ENCODE peak calls at places on chromosomes 4 and X, in five cellular contexts. R is fibroblast of the aortic adventitia, O is NCI-H1048, S is coronary artery, F is uterus. G is an unnamed sample.

GRCh38 chr4:153064571-153064970 is 128.4 kb downstream of the FHDC1 start:
- DNase-seq in R (no peak), O (no peak), S (no peak), F (no peak), G (no peak)

GRCh38 chr4:104942990-104943758 is 203.5 kb upstream of the TET2 start:
- DNase-seq in R (peak), O (no peak), S (no peak), F (no peak), G (no peak)

GRCh38 chrX:70998402-70999027 is 67.6 kb upstream of the SLC7A3 start:
- DNase-seq in R (peak), O (no peak), S (no peak), F (no peak), G (no peak)

GRCh38 chr4:2796261-2797187 is 3.6 kb downstream of the SH3BP2 start:
- DNase-seq in R (peak), O (no peak), S (no peak), F (peak), G (no peak)

GRCh38 chrX:132532955-132533354 is 44.1 kb upstream of the MBNL3 start:
- DNase-seq in R (peak), O (no peak), S (no peak), F (no peak), G (no peak)

GRCh38 chr4:94757192-94758140 is at the start of gene BMPR1B:
- DNase-seq in R (peak), O (no peak), S (no peak), F (peak), G (no peak)

GRCh38 chr4:22391548-22391947 is 124.3 kb downstream of the ADGRA3 start:
- DNase-seq in R (peak), O (no peak), S (no peak), F (no peak), G (no peak)

GRCh38 chr4:21366312-21366711 is 582.3 kb downstream of the KCNIP4 start:
- DNase-seq in R (no peak), O (no peak), S (no peak), F (no peak), G (no peak)

GRCh38 chr4:8377103-8378075 is 63.1 kb downstream of the ACOX3 start:
- DNase-seq in R (no peak), O (no peak), S (no peak), F (no peak), G (no peak)

GRCh38 chrX:53595266-53595810 is 91.2 kb downstream of the HUWE1 start:
- DNase-seq in R (no peak), O (no peak), S (no peak), F (no peak), G (no peak)

GRCh38 chrX:150610446-150610845 is 42.0 kb downstream of the MTM1 start:
- DNase-seq in R (peak), O (no peak), S (no peak), F (no peak), G (no peak)

GRCh38 chr4:21811576-21811975 is 137.0 kb downstream of the KCNIP4 start:
- DNase-seq in R (peak), O (no peak), S (no peak), F (no peak), G (no peak)

GRCh38 chr4:11429646-11430045 is 952 bp upstream of the HS3ST1 start:
- DNase-seq in R (no peak), O (no peak), S (no peak), F (no peak), G (no peak)

GRCh38 chrX:1401611-1402430 is 9.9 kb upstream of the SLC25A6 start:
- DNase-seq in R (no peak), O (no peak), S (no peak), F (no peak), G (no peak)

GRCh38 chr4:181909368-181909767 is 333.8 kb upstream of the TENM3 start:
- DNase-seq in R (peak), O (no peak), S (no peak), F (no peak), G (no peak)